ENCODE peak calls at places on chromosomes 3 and 15, in four cellular contexts. One of them, this sample, is unnamed.

GRCh38 chr3:39147374-39147709 is 6.0 kb downstream of the CSRNP1 start:
- DNase-seq in activated T-cell treated with anti-CD3 and anti-CD28 coated beads for 24 hours: no peak
- DNase-seq in A549: no peak
- DNase-seq in neural crest cell: no peak
- DNase-seq in this sample: no peak

GRCh38 chr15:57591822-57592367 is at the start of gene MYZAP:
- DNase-seq in activated T-cell treated with anti-CD3 and anti-CD28 coated beads for 24 hours: peak
- DNase-seq in A549: no peak
- DNase-seq in neural crest cell: peak
- DNase-seq in this sample: peak

GRCh38 chr15:92629276-92629974 is 26.1 kb downstream of the FAM174B start:
- DNase-seq in activated T-cell treated with anti-CD3 and anti-CD28 coated beads for 24 hours: no peak
- DNase-seq in A549: no peak
- DNase-seq in neural crest cell: no peak
- DNase-seq in this sample: peak

GRCh38 chr15:67794832-67795574 is 30.3 kb upstream of the SKOR1 start:
- DNase-seq in activated T-cell treated with anti-CD3 and anti-CD28 coated beads for 24 hours: peak
- DNase-seq in A549: no peak
- DNase-seq in neural crest cell: no peak
- DNase-seq in this sample: no peak

GRCh38 chr15:60744826-60745225 is 265.9 kb upstream of the ICE2 start:
- DNase-seq in activated T-cell treated with anti-CD3 and anti-CD28 coated beads for 24 hours: no peak
- DNase-seq in A549: no peak
- DNase-seq in neural crest cell: no peak
- DNase-seq in this sample: no peak

GRCh38 chr3:127477396-127477795 is 113.1 kb downstream of the TPRA1 start:
- DNase-seq in activated T-cell treated with anti-CD3 and anti-CD28 coated beads for 24 hours: no peak
- DNase-seq in A549: no peak
- DNase-seq in neural crest cell: no peak
- DNase-seq in this sample: no peak

GRCh38 chr3:48999085-48999858 is 7.9 kb upstream of the WDR6 start:
- DNase-seq in activated T-cell treated with anti-CD3 and anti-CD28 coated beads for 24 hours: no peak
- DNase-seq in A549: no peak
- DNase-seq in neural crest cell: no peak
- DNase-seq in this sample: no peak

GRCh38 chr3:66414846-66415245 is 86.0 kb downstream of the LRIG1 start:
- DNase-seq in activated T-cell treated with anti-CD3 and anti-CD28 coated beads for 24 hours: no peak
- DNase-seq in A549: no peak
- DNase-seq in neural crest cell: no peak
- DNase-seq in this sample: no peak

GRCh38 chr3:121545049-121545563 is 682 bp downstream of the POLQ start:
- DNase-seq in activated T-cell treated with anti-CD3 and anti-CD28 coated beads for 24 hours: no peak
- DNase-seq in A549: no peak
- DNase-seq in neural crest cell: no peak
- DNase-seq in this sample: no peak

GRCh38 chr3:132253262-132253878 is 63.8 kb upstream of the ACP3 start:
- DNase-seq in activated T-cell treated with anti-CD3 and anti-CD28 coated beads for 24 hours: no peak
- DNase-seq in A549: peak
- DNase-seq in neural crest cell: peak
- DNase-seq in this sample: peak

GRCh38 chr15:80749589-80749988 is 29.6 kb upstream of the CEMIP start:
- DNase-seq in activated T-cell treated with anti-CD3 and anti-CD28 coated beads for 24 hours: no peak
- DNase-seq in A549: peak
- DNase-seq in neural crest cell: no peak
- DNase-seq in this sample: no peak

GRCh38 chr3:182370949-182371348 is 422.4 kb upstream of the ATP11B start:
- DNase-seq in activated T-cell treated with anti-CD3 and anti-CD28 coated beads for 24 hours: no peak
- DNase-seq in A549: no peak
- DNase-seq in neural crest cell: no peak
- DNase-seq in this sample: peak

GRCh38 chr15:48493763-48494225 is 151.7 kb downstream of the FBN1 start:
- DNase-seq in activated T-cell treated with anti-CD3 and anti-CD28 coated beads for 24 hours: no peak
- DNase-seq in A549: no peak
- DNase-seq in neural crest cell: no peak
- DNase-seq in this sample: no peak

GRCh38 chr3:42071720-42072582 is 19.2 kb upstream of the TRAK1 start:
- DNase-seq in activated T-cell treated with anti-CD3 and anti-CD28 coated beads for 24 hours: no peak
- DNase-seq in A549: peak
- DNase-seq in neural crest cell: no peak
- DNase-seq in this sample: peak

This sample was measured in HT1080.